ENCODE peak calls at places on chromosome 15, in nine cellular contexts. S is IMR-90, J is lung, Z is hepatocyte, B is AG04450, H is esophagus squamous epithelium, X is brain microvascular endothelial cell, Q is heart left ventricle, P is psoas muscle. A is an unnamed sample. For H3K27me3, the result is how much of the 10 kb centered on the place peaks cover.

GRCh38 chr15:91118796-91119590 is 18.9 kb downstream of the SV2B start:
- DNase-seq in S (no peak), J (no peak), Z (peak), B (no peak), H (no peak), X (no peak), Q (no peak), P (no peak), A (no peak)

GRCh38 chr15:81049835-81050234 is 49.1 kb downstream of the TLNRD1 start:
- DNase-seq in S (no peak), J (no peak), Z (no peak), B (no peak), H (no peak), X (no peak), Q (no peak), P (no peak), A (no peak)

GRCh38 chr15:90099868-90100854 is 2.1 kb downstream of the IDH2 start:
- DNase-seq in S (peak), J (no peak), Z (no peak), B (no peak), H (no peak), X (no peak), Q (no peak), P (peak), A (peak)

GRCh38 chr15:73660455-73660854 is 23.7 kb upstream of the CD276 start:
- DNase-seq in S (no peak), J (no peak), Z (no peak), B (no peak), H (no peak), X (no peak), Q (no peak), P (no peak), A (no peak)

GRCh38 chr15:68230157-68231100 is 901 bp upstream of the CLN6 start:
- DNase-seq in S (peak), J (no peak), Z (no peak), B (no peak), H (no peak), X (no peak), Q (no peak), P (no peak), A (no peak)

GRCh38 chr15:62099171-62099601 is 32.4 kb downstream of the C2CD4A start:
- DNase-seq in S (peak), J (no peak), Z (no peak), B (no peak), H (no peak), X (peak), Q (no peak), P (no peak), A (no peak)

GRCh38 chr15:92807971-92808571 is 92.1 kb upstream of the CHD2 start:
- DNase-seq in S (no peak), J (no peak), Z (peak), B (no peak), H (no peak), X (no peak), Q (no peak), P (no peak), A (peak)

GRCh38 chr15:81133782-81134461 is at the start of gene CFAP161:
- DNase-seq in S (peak), J (peak), Z (peak), B (peak), H (no peak), X (peak), Q (peak), P (peak), A (peak)

GRCh38 chr15:73959012-73959581 is 32.8 kb downstream of the LOXL1 start:
- DNase-seq in S (no peak), J (no peak), Z (no peak), B (no peak), H (no peak), X (no peak), Q (no peak), P (no peak), A (no peak)

GRCh38 chr15:78162038-78162437 is 12.9 kb downstream of the IDH3A start:
- DNase-seq in S (no peak), J (no peak), Z (no peak), B (no peak), H (no peak), X (no peak), Q (no peak), P (no peak), A (no peak)

GRCh38 chr15:75030023-75030413 is 6.6 kb downstream of the PPCDC start:
- DNase-seq in S (peak), J (no peak), Z (no peak), B (no peak), H (no peak), X (no peak), Q (no peak), P (no peak), A (no peak)

GRCh38 chr15:85745525-85745924 is 49.2 kb downstream of the KLHL25 start:
- DNase-seq in S (no peak), J (peak), Z (no peak), B (no peak), H (no peak), X (no peak), Q (no peak), P (peak), A (no peak)

GRCh38 chr15:62770111-62770660 is 272.4 kb upstream of the TPM1 start:
- DNase-seq in S (peak), J (no peak), Z (no peak), B (no peak), H (no peak), X (no peak), Q (no peak), P (no peak), A (no peak)

GRCh38 chr15:25652697-25653096 is 210.4 kb downstream of the ATP10A start:
- DNase-seq in S (no peak), J (no peak), Z (no peak), B (no peak), H (no peak), X (no peak), Q (no peak), P (no peak), A (no peak)

GRCh38 chr15:71346464-71346863 is 231.2 kb downstream of the THSD4 start:
- DNase-seq in S (no peak), J (no peak), Z (no peak), B (no peak), H (no peak), X (no peak), Q (no peak), P (no peak), A (no peak)

GRCh38 chr15:96276438-96277210 is 53.9 kb upstream of the NR2F2 start:
- DNase-seq in S (peak), J (no peak), Z (no peak), B (peak), H (no peak), X (no peak), Q (no peak), P (no peak), A (no peak)

GRCh38 chr15:94893091-94893490 is 661.7 kb downstream of the MCTP2 start:
- DNase-seq in S (no peak), J (no peak), Z (no peak), B (no peak), H (no peak), X (no peak), Q (no peak), P (no peak), A (no peak)

GRCh38 chr15:100224206-100225185 is 117.3 kb downstream of the ADAMTS17 start:
- DNase-seq in S (no peak), J (no peak), Z (no peak), B (no peak), H (no peak), X (no peak), Q (no peak), P (no peak), A (no peak)

GRCh38 chr15:94306700-94307650 is 75.6 kb downstream of the MCTP2 start:
- DNase-seq in S (peak), J (no peak), Z (no peak), B (no peak), H (no peak), X (no peak), Q (no peak), P (no peak), A (no peak)

GRCh38 chr15:79863886-79864285 is 32.9 kb downstream of the MTHFS start:
- DNase-seq in S (peak), J (no peak), Z (no peak), B (no peak), H (no peak), X (no peak), Q (no peak), P (no peak), A (no peak)

GRCh38 chr15:34802803-34803395 is 7.5 kb upstream of the ACTC1 start:
- DNase-seq in S (no peak), J (no peak), Z (no peak), B (no peak), H (no peak), X (no peak), Q (no peak), P (no peak), A (no peak)

GRCh38 chr15:29676961-29677402 is 145.3 kb downstream of the TJP1 start:
- DNase-seq in S (peak), J (no peak), Z (no peak), B (no peak), H (no peak), X (peak), Q (no peak), P (no peak), A (no peak)

GRCh38 chr15:84944861-84945260 is 36.8 kb upstream of the PDE8A start:
- DNase-seq in S (no peak), J (no peak), Z (no peak), B (no peak), H (no peak), X (no peak), Q (no peak), P (no peak), A (no peak)

GRCh38 chr15:93247466-93248121 is 158.6 kb upstream of the RGMA start:
- DNase-seq in S (no peak), J (no peak), Z (no peak), B (no peak), H (no peak), X (no peak), Q (no peak), P (no peak), A (no peak)

GRCh38 chr15:39908186-39908585 is 11.9 kb downstream of the GPR176 start:
- DNase-seq in S (peak), J (no peak), Z (peak), B (peak), H (no peak), X (peak), Q (no peak), P (no peak), A (no peak)

GRCh38 chr15:80613762-80614365 is 81.2 kb upstream of the ABHD17C start:
- DNase-seq in S (no peak), J (peak), Z (no peak), B (no peak), H (no peak), X (no peak), Q (no peak), P (no peak), A (peak)

GRCh38 chr15:78640840-78641733 is at the start of gene CHRNB4:
- DNase-seq in S (no peak), J (no peak), Z (peak), B (no peak), H (no peak), X (no peak), Q (no peak), P (no peak), A (peak)

GRCh38 chr15:72781621-72782020 is 1.9 kb downstream of the ADPGK start:
- DNase-seq in S (no peak), J (no peak), Z (no peak), B (no peak), H (no peak), X (no peak), Q (no peak), P (no peak), A (no peak)

GRCh38 chr15:101657968-101658784 is 6.0 kb upstream of the TM2D3 start:
- DNase-seq in S (no peak), J (peak), Z (no peak), B (no peak), H (no peak), X (no peak), Q (peak), P (no peak), A (peak)

GRCh38 chr15:77075528-77075927 is 4.6 kb upstream of the TSPAN3 start:
- DNase-seq in S (no peak), J (no peak), Z (no peak), B (no peak), H (no peak), X (no peak), Q (no peak), P (no peak), A (no peak)

GRCh38 chr15:51343466-51343865 is 2.0 kb downstream of the GLDN start:
- DNase-seq in S (no peak), J (no peak), Z (no peak), B (no peak), H (no peak), X (no peak), Q (no peak), P (no peak), A (no peak)
- H3K27me3 ChIP-seq in S (half or more), J (under half), Z (under half), B (half or more), H (under half), X (under half), Q (under half), P (under half), A (under half)

GRCh38 chr15:42603978-42604377 is 28.6 kb downstream of the STARD9 start:
- DNase-seq in S (no peak), J (no peak), Z (no peak), B (no peak), H (no peak), X (no peak), Q (no peak), P (no peak), A (no peak)
- TF ChIP-seq CTCF in S (no peak), J (no peak), Z (no peak), B (no peak), H (no peak), X (no peak), Q (no peak), P (no peak), A (no peak)

GRCh38 chr15:69782809-69783208 is 314.9 kb downstream of the TLE3 start:
- DNase-seq in S (no peak), J (no peak), Z (peak), B (no peak), H (no peak), X (no peak), Q (no peak), P (no peak), A (no peak)
- H3K27me3 ChIP-seq in S (under half), J (under half), Z (under half), B (under half), H (under half), X (under half), Q (under half), P (under half), A (under half)

DNA sequence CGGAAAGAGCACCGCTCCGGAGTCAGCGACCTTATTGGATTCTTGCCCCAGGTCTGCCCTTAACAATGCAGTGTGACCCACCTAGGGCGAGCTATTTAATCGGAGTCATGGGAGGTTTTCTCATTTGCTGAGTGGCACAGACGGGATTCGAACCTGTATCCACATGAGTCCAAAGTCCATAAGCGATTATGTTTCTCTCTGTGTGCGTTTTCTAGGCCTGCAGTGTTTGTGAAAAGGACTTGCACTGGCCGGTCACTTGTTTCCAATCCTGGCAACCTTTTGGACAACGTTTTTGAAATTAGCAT is 686 bp upstream of the HDGFL3 start:
- DNase-seq in S (no peak), J (no peak), Z (no peak), B (no peak), H (no peak), X (no peak), Q (no peak), P (no peak), A (no peak)
- TF ChIP-seq CTCF in S (no peak), J (no peak), Z (peak), B (no peak), H (no peak), X (peak), Q (peak), P (no peak), A (no peak)

DNA sequence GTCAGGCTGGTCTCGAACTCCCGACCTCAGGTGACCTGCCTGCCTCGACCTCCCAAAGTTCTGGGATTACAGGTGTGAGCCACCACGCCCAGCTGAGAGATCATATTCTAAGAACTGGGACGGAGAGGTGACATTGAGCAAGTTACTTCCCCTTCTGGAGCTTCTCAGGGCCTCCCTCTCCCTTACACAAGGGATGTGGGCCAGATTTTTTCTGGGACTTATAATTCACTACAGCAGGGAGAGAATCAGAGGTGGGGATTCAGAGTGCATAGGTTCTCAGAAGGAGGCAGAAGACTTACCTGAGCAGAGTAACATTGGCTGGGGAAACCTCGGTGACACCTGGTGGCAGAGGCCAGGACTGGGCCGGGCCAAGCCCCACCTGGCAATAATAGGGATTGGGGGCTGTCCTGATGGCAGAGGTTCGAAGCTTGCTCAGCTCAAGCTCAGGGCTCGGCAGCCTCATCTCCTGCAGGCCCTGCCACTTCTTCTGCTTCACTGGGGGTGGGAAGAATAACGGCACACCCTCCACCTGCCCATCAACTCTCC is 6.8 kb downstream of the LTK start:
- DNase-seq in S (no peak), J (no peak), Z (no peak), B (no peak), H (no peak), X (no peak), Q (no peak), P (no peak), A (no peak)
- H3K27me3 ChIP-seq in S (under half), J (under half), Z (under half), B (under half), H (under half), X (under half), Q (under half), P (under half), A (under half)

GRCh38 chr15:55775316-55775715 is 32.4 kb upstream of the PRTG start:
- DNase-seq in S (no peak), J (no peak), Z (peak), B (no peak), H (no peak), X (no peak), Q (no peak), P (no peak), A (no peak)
- TF ChIP-seq CTCF in S (no peak), J (no peak), Z (no peak), B (no peak), H (no peak), X (no peak), Q (no peak), P (no peak), A (no peak)